ENCODE peak calls at places on chromosome 2, in ten cellular contexts. One of them, this sample, is unnamed.
A peak's percentile ranks its signal among the peaks of the same experiment; 100 is the strongest.

GRCh38 chr2:18731661-18732060 is 142.3 kb upstream of the NT5C1B start:
- DNase-seq in adrenal gland: no peak
- DNase-seq in body of pancreas: no peak
- DNase-seq in CD8-positive, alpha-beta T cell: no peak
- DNase-seq in ascending aorta: no peak
- DNase-seq in colonic mucosa: no peak
- DNase-seq in HL-60: no peak
- DNase-seq in upper lobe of right lung: no peak
- DNase-seq in lower lobe of right lung: no peak
- DNase-seq in BJ: no peak
- DNase-seq in this sample: no peak

GRCh38 chr2:191105082-191105481 is 45.7 kb downstream of the STAT4 start:
- DNase-seq in adrenal gland: no peak
- DNase-seq in body of pancreas: no peak
- DNase-seq in CD8-positive, alpha-beta T cell: no peak
- DNase-seq in ascending aorta: no peak
- DNase-seq in colonic mucosa: no peak
- DNase-seq in HL-60: no peak
- DNase-seq in upper lobe of right lung: no peak
- DNase-seq in lower lobe of right lung: no peak
- DNase-seq in BJ: no peak
- DNase-seq in this sample: no peak

GRCh38 chr2:134583997-134584520 is 134.7 kb downstream of the TMEM163 start:
- DNase-seq in adrenal gland: peak; percentile 76
- DNase-seq in body of pancreas: peak; percentile 59
- DNase-seq in CD8-positive, alpha-beta T cell: no peak
- DNase-seq in ascending aorta: no peak
- DNase-seq in colonic mucosa: no peak
- DNase-seq in HL-60: no peak
- DNase-seq in upper lobe of right lung: no peak
- DNase-seq in lower lobe of right lung: peak; percentile 60
- DNase-seq in BJ: no peak
- DNase-seq in this sample: no peak

GRCh38 chr2:38465789-38466127 is 88.7 kb upstream of the ATL2 start:
- DNase-seq in adrenal gland: peak; percentile 42
- DNase-seq in body of pancreas: peak; percentile 21
- DNase-seq in CD8-positive, alpha-beta T cell: peak; percentile 14
- DNase-seq in ascending aorta: no peak
- DNase-seq in colonic mucosa: peak; percentile 41
- DNase-seq in HL-60: no peak
- DNase-seq in upper lobe of right lung: no peak
- DNase-seq in lower lobe of right lung: no peak
- DNase-seq in BJ: no peak
- DNase-seq in this sample: no peak

GRCh38 chr2:188117706-188118105 is 174.0 kb upstream of the GULP1 start:
- DNase-seq in adrenal gland: no peak
- DNase-seq in body of pancreas: no peak
- DNase-seq in CD8-positive, alpha-beta T cell: no peak
- DNase-seq in ascending aorta: no peak
- DNase-seq in colonic mucosa: no peak
- DNase-seq in HL-60: no peak
- DNase-seq in upper lobe of right lung: no peak
- DNase-seq in lower lobe of right lung: no peak
- DNase-seq in BJ: no peak
- DNase-seq in this sample: no peak

GRCh38 chr2:70118798-70119454 is 31.6 kb downstream of the PCBP1 start:
- DNase-seq in adrenal gland: no peak
- DNase-seq in body of pancreas: no peak
- DNase-seq in CD8-positive, alpha-beta T cell: no peak
- DNase-seq in ascending aorta: no peak
- DNase-seq in colonic mucosa: no peak
- DNase-seq in HL-60: no peak
- DNase-seq in upper lobe of right lung: no peak
- DNase-seq in lower lobe of right lung: no peak
- DNase-seq in BJ: no peak
- DNase-seq in this sample: no peak

GRCh38 chr2:174577967-174578589 is 19.5 kb downstream of the WIPF1 start:
- DNase-seq in adrenal gland: no peak
- DNase-seq in body of pancreas: no peak
- DNase-seq in CD8-positive, alpha-beta T cell: peak; percentile 61
- DNase-seq in ascending aorta: no peak
- DNase-seq in colonic mucosa: no peak
- DNase-seq in HL-60: no peak
- DNase-seq in upper lobe of right lung: no peak
- DNase-seq in lower lobe of right lung: no peak
- DNase-seq in BJ: no peak
- DNase-seq in this sample: no peak

GRCh38 chr2:240502059-240502429 is 55.7 kb downstream of the ANKMY1 start:
- DNase-seq in adrenal gland: no peak
- DNase-seq in body of pancreas: no peak
- DNase-seq in CD8-positive, alpha-beta T cell: no peak
- DNase-seq in ascending aorta: no peak
- DNase-seq in colonic mucosa: peak; percentile 15
- DNase-seq in HL-60: no peak
- DNase-seq in upper lobe of right lung: no peak
- DNase-seq in lower lobe of right lung: peak; percentile 32
- DNase-seq in BJ: no peak
- DNase-seq in this sample: no peak

GRCh38 chr2:233995985-233996384 is 54.5 kb upstream of the SPP2 start:
- DNase-seq in adrenal gland: no peak
- DNase-seq in body of pancreas: no peak
- DNase-seq in CD8-positive, alpha-beta T cell: no peak
- DNase-seq in ascending aorta: no peak
- DNase-seq in colonic mucosa: no peak
- DNase-seq in HL-60: no peak
- DNase-seq in upper lobe of right lung: no peak
- DNase-seq in lower lobe of right lung: no peak
- DNase-seq in BJ: no peak
- DNase-seq in this sample: no peak

GRCh38 chr2:82198809-82199492 is 1894.4 kb upstream of the LRRTM1 start:
- DNase-seq in adrenal gland: no peak
- DNase-seq in body of pancreas: no peak
- DNase-seq in CD8-positive, alpha-beta T cell: no peak
- DNase-seq in ascending aorta: no peak
- DNase-seq in colonic mucosa: no peak
- DNase-seq in HL-60: no peak
- DNase-seq in upper lobe of right lung: no peak
- DNase-seq in lower lobe of right lung: no peak
- DNase-seq in BJ: no peak
- DNase-seq in this sample: no peak

GRCh38 chr2:95264626-95265025 is 9.6 kb upstream of the PROM2 start:
- DNase-seq in adrenal gland: no peak
- DNase-seq in body of pancreas: no peak
- DNase-seq in CD8-positive, alpha-beta T cell: no peak
- DNase-seq in ascending aorta: no peak
- DNase-seq in colonic mucosa: no peak
- DNase-seq in HL-60: no peak
- DNase-seq in upper lobe of right lung: no peak
- DNase-seq in lower lobe of right lung: peak; percentile 0
- DNase-seq in BJ: no peak
- DNase-seq in this sample: no peak

GRCh38 chr2:130319536-130319935 is 23.2 kb upstream of the IMP4 start:
- DNase-seq in adrenal gland: no peak
- DNase-seq in body of pancreas: no peak
- DNase-seq in CD8-positive, alpha-beta T cell: no peak
- DNase-seq in ascending aorta: no peak
- DNase-seq in colonic mucosa: no peak
- DNase-seq in HL-60: no peak
- DNase-seq in upper lobe of right lung: no peak
- DNase-seq in lower lobe of right lung: no peak
- DNase-seq in BJ: no peak
- DNase-seq in this sample: no peak

GRCh38 chr2:70960833-70961647 is 17.4 kb upstream of the ANKRD53 start:
- DNase-seq in adrenal gland: peak; percentile 13
- DNase-seq in body of pancreas: peak; percentile 8
- DNase-seq in CD8-positive, alpha-beta T cell: peak; percentile 2
- DNase-seq in ascending aorta: no peak
- DNase-seq in colonic mucosa: peak; percentile 13
- DNase-seq in HL-60: no peak
- DNase-seq in upper lobe of right lung: peak; percentile 60
- DNase-seq in lower lobe of right lung: no peak
- DNase-seq in BJ: no peak
- DNase-seq in this sample: no peak

GRCh38 chr2:147025611-147026010 is 819.2 kb upstream of the ACVR2A start:
- DNase-seq in adrenal gland: no peak
- DNase-seq in body of pancreas: no peak
- DNase-seq in CD8-positive, alpha-beta T cell: no peak
- DNase-seq in ascending aorta: no peak
- DNase-seq in colonic mucosa: no peak
- DNase-seq in HL-60: no peak
- DNase-seq in upper lobe of right lung: no peak
- DNase-seq in lower lobe of right lung: no peak
- DNase-seq in BJ: peak; percentile 44
- DNase-seq in this sample: no peak

GRCh38 chr2:11134349-11134748 is 20.9 kb upstream of the SLC66A3 start:
- DNase-seq in adrenal gland: no peak
- DNase-seq in body of pancreas: no peak
- DNase-seq in CD8-positive, alpha-beta T cell: no peak
- DNase-seq in ascending aorta: no peak
- DNase-seq in colonic mucosa: no peak
- DNase-seq in HL-60: no peak
- DNase-seq in upper lobe of right lung: no peak
- DNase-seq in lower lobe of right lung: no peak
- DNase-seq in BJ: no peak
- DNase-seq in this sample: no peak
- H3K4me3 ChIP-seq in adrenal gland: no peak overlapping the region
- H3K4me3 ChIP-seq in body of pancreas: no peak overlapping the region
- H3K4me3 ChIP-seq in CD8-positive, alpha-beta T cell: no peak overlapping the region
- H3K4me3 ChIP-seq in ascending aorta: no peak overlapping the region
- H3K4me3 ChIP-seq in colonic mucosa: no peak overlapping the region
- H3K4me3 ChIP-seq in HL-60: no peak overlapping the region
- H3K4me3 ChIP-seq in upper lobe of right lung: no peak overlapping the region
- H3K4me3 ChIP-seq in lower lobe of right lung: no peak overlapping the region
- H3K4me3 ChIP-seq in BJ: no peak overlapping the region
- H3K4me3 ChIP-seq in this sample: no peak overlapping the region

GRCh38 chr2:120204417-120204816 is 18.8 kb downstream of the TMEM185B start:
- DNase-seq in adrenal gland: no peak
- DNase-seq in body of pancreas: no peak
- DNase-seq in CD8-positive, alpha-beta T cell: no peak
- DNase-seq in ascending aorta: no peak
- DNase-seq in colonic mucosa: no peak
- DNase-seq in HL-60: no peak
- DNase-seq in upper lobe of right lung: no peak
- DNase-seq in lower lobe of right lung: no peak
- DNase-seq in BJ: no peak
- DNase-seq in this sample: no peak

GRCh38 chr2:120203341-120204021 is 19.7 kb downstream of the TMEM185B start:
- DNase-seq in adrenal gland: no peak
- DNase-seq in body of pancreas: no peak
- DNase-seq in CD8-positive, alpha-beta T cell: no peak
- DNase-seq in ascending aorta: no peak
- DNase-seq in colonic mucosa: no peak
- DNase-seq in HL-60: peak; percentile 79
- DNase-seq in upper lobe of right lung: peak; percentile 68
- DNase-seq in lower lobe of right lung: no peak
- DNase-seq in BJ: no peak
- DNase-seq in this sample: no peak

GRCh38 chr2:120204945-120205670 is 18.1 kb downstream of the TMEM185B start:
- DNase-seq in adrenal gland: no peak
- DNase-seq in body of pancreas: no peak
- DNase-seq in CD8-positive, alpha-beta T cell: no peak
- DNase-seq in ascending aorta: no peak
- DNase-seq in colonic mucosa: no peak
- DNase-seq in HL-60: no peak
- DNase-seq in upper lobe of right lung: no peak
- DNase-seq in lower lobe of right lung: no peak
- DNase-seq in BJ: no peak
- DNase-seq in this sample: no peak

GRCh38 chr2:120204022-120204405 is 19.2 kb downstream of the TMEM185B start:
- DNase-seq in adrenal gland: no peak
- DNase-seq in body of pancreas: no peak
- DNase-seq in CD8-positive, alpha-beta T cell: no peak
- DNase-seq in ascending aorta: no peak
- DNase-seq in colonic mucosa: no peak
- DNase-seq in HL-60: no peak
- DNase-seq in upper lobe of right lung: no peak
- DNase-seq in lower lobe of right lung: no peak
- DNase-seq in BJ: no peak
- DNase-seq in this sample: no peak

GRCh38 chr2:120205901-120206581 is 17.2 kb downstream of the TMEM185B start:
- DNase-seq in adrenal gland: no peak
- DNase-seq in body of pancreas: no peak
- DNase-seq in CD8-positive, alpha-beta T cell: peak; percentile 30
- DNase-seq in ascending aorta: no peak
- DNase-seq in colonic mucosa: peak; percentile 54
- DNase-seq in HL-60: no peak
- DNase-seq in upper lobe of right lung: no peak
- DNase-seq in lower lobe of right lung: no peak
- DNase-seq in BJ: no peak
- DNase-seq in this sample: no peak
- TF ChIP-seq CTCF in adrenal gland: no peak
- TF ChIP-seq CTCF in body of pancreas: no peak
- TF ChIP-seq CTCF in CD8-positive, alpha-beta T cell: no peak
- TF ChIP-seq CTCF in ascending aorta: no peak
- TF ChIP-seq CTCF in colonic mucosa: peak; percentile 40
- TF ChIP-seq CTCF in HL-60: no peak
- TF ChIP-seq CTCF in upper lobe of right lung: peak; percentile 41
- TF ChIP-seq CTCF in lower lobe of right lung: peak; percentile 49
- TF ChIP-seq CTCF in BJ: peak; percentile 57
- TF ChIP-seq CTCF in this sample: peak; percentile 16

GRCh38 chr2:122656403-122656802 is 901.0 kb downstream of the TSN start:
- DNase-seq in adrenal gland: no peak
- DNase-seq in body of pancreas: no peak
- DNase-seq in CD8-positive, alpha-beta T cell: no peak
- DNase-seq in ascending aorta: no peak
- DNase-seq in colonic mucosa: no peak
- DNase-seq in HL-60: no peak
- DNase-seq in upper lobe of right lung: no peak
- DNase-seq in lower lobe of right lung: no peak
- DNase-seq in BJ: no peak
- DNase-seq in this sample: no peak
- H3K27me3 ChIP-seq in adrenal gland: no peaks in the 10 kb centered on the region
- H3K27me3 ChIP-seq in body of pancreas: no peaks in the 10 kb centered on the region
- H3K27me3 ChIP-seq in CD8-positive, alpha-beta T cell: no peaks in the 10 kb centered on the region
- H3K27me3 ChIP-seq in ascending aorta: no peaks in the 10 kb centered on the region
- H3K27me3 ChIP-seq in colonic mucosa: no peaks in the 10 kb centered on the region
- H3K27me3 ChIP-seq in HL-60: peaks cover 15% of the 10 kb centered on the region
- H3K27me3 ChIP-seq in upper lobe of right lung: peaks cover 5% of the 10 kb centered on the region
- H3K27me3 ChIP-seq in lower lobe of right lung: no peaks in the 10 kb centered on the region
- H3K27me3 ChIP-seq in BJ: no peaks in the 10 kb centered on the region
- H3K27me3 ChIP-seq in this sample: peaks cover 6% of the 10 kb centered on the region

DNA sequence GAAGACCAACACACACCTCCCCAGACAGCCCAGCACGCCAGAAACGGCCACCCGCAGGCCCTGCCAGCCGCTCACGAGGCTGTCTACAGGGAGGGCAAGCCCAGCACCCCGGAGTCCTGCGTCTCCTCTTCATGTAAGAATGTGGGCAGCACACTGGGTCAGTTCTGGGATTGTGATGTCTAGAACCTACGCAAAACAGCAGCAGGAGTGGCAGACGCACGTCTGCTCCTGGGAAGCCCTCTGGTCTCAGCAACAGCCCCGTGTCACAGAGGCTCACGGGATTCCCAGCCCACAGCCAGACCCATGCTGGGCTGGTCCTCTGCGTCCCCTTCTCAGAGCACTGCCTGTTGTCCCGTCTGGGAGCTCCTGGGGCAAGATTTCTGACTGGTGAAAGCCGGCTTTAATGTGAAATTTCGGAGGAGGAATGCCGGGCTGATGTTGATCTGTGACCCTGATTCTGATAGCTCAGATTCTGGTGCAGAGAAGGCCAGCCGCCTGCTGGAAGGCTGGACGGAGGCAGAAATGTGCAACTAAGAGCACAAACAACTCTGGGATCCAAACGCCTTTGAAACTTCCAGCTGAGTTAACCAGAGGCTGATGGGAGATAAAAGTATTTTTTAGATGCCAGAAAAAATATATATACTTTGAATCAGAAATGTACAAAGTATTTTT is 39.6 kb upstream of the B3GNT7 start:
- DNase-seq in adrenal gland: no peak
- DNase-seq in body of pancreas: no peak
- DNase-seq in CD8-positive, alpha-beta T cell: no peak
- DNase-seq in ascending aorta: no peak
- DNase-seq in colonic mucosa: no peak
- DNase-seq in HL-60: no peak
- DNase-seq in upper lobe of right lung: no peak
- DNase-seq in lower lobe of right lung: no peak
- DNase-seq in BJ: no peak
- DNase-seq in this sample: no peak
- H3K4me3 ChIP-seq in adrenal gland: no peak overlapping the region
- H3K4me3 ChIP-seq in body of pancreas: no peak overlapping the region
- H3K4me3 ChIP-seq in CD8-positive, alpha-beta T cell: no peak overlapping the region
- H3K4me3 ChIP-seq in ascending aorta: peak overlapping the region; percentile 26
- H3K4me3 ChIP-seq in colonic mucosa: no peak overlapping the region
- H3K4me3 ChIP-seq in HL-60: no peak overlapping the region
- H3K4me3 ChIP-seq in upper lobe of right lung: no peak overlapping the region
- H3K4me3 ChIP-seq in lower lobe of right lung: no peak overlapping the region
- H3K4me3 ChIP-seq in BJ: no peak overlapping the region
- H3K4me3 ChIP-seq in this sample: no peak overlapping the region